ENCODE peak calls at places on chromosomes 11 and 22, in four cellular contexts. G, J, E and Z are unnamed samples.

GRCh38 chr22:49235463-49236300 is 592.0 kb downstream of the BRD1 start:
- DNase-seq in G (no peak), E (no peak), J (no peak), Z (no peak)

GRCh38 chr22:38109391-38110000 is 988 bp downstream of the BAIAP2L2 start:
- DNase-seq in E (no peak), G (no peak), J (no peak), Z (no peak)

GRCh38 chr11:94305146-94305545 is 766 bp downstream of the IZUMO1R start:
- DNase-seq in J (no peak), E (no peak), G (no peak), Z (no peak)

GRCh38 chr22:30205281-30206115 is 41.1 kb downstream of the LIF start:
- DNase-seq in G (peak), E (no peak), J (peak), Z (peak)

GRCh38 chr11:57458410-57459111 is 1.8 kb upstream of the RTN4RL2 start:
- DNase-seq in J (peak), G (peak), E (no peak), Z (peak)

GRCh38 chr11:86151188-86152005 is 82.5 kb upstream of the PICALM start:
- DNase-seq in J (peak), E (no peak), G (no peak), Z (peak)

GRCh38 chr11:40235841-40236240 is 1223.6 kb downstream of the LRRC4C start:
- DNase-seq in E (no peak), J (no peak), G (no peak), Z (no peak)

GRCh38 chr22:46381731-46382130 is 46.2 kb downstream of the TRMU start:
- DNase-seq in E (no peak), J (no peak), G (no peak), Z (no peak)

GRCh38 chr11:1640076-1640946 is 10.7 kb downstream of the KRTAP5-5 start:
- DNase-seq in J (no peak), G (no peak), E (peak), Z (peak)

GRCh38 chr11:118343981-118344521 is at the start of gene CD3G:
- DNase-seq in G (no peak), J (no peak), E (peak), Z (no peak)

GRCh38 chr11:114440121-114440860 is 1.0 kb downstream of the REXO2 start:
- DNase-seq in E (no peak), G (no peak), J (no peak), Z (no peak)

GRCh38 chr11:32099516-32099915 is 8.6 kb downstream of the RCN1 start:
- DNase-seq in G (no peak), E (no peak), J (no peak), Z (no peak)

GRCh38 chr22:50317674-50318073 is 9.1 kb downstream of the DENND6B start:
- DNase-seq in E (no peak), J (no peak), G (no peak), Z (no peak)

GRCh38 chr11:67254768-67255167 is 11.5 kb upstream of the GRK2 start:
- DNase-seq in G (no peak), J (no peak), E (no peak), Z (no peak)